ENCODE peak calls at places on chromosomes 1 and 21, in nine cellular contexts. T is iPS-NIHi11, F is fibroblast of the aortic adventitia, S is A549, V is AML-193, J is GM10248, U is fibroblast of pulmonary artery, N is mesothelial cell of epicardium, K is dermis blood vessel endothelial cell. G is an unnamed sample.

GRCh38 chr1:236553370-236553769 is 29.6 kb downstream of the LGALS8 start:
- DNase-seq in T (no peak), F (no peak), S (no peak), V (no peak), J (no peak), U (no peak), N (no peak), K (no peak), G (no peak)

GRCh38 chr1:116794804-116795481 is 40.7 kb downstream of the CD2 start:
- DNase-seq in T (no peak), F (no peak), S (no peak), V (no peak), J (peak; percentile 62), U (no peak), N (no peak), K (no peak), G (peak; percentile 81)

GRCh38 chr1:37448691-37449417 is 25.5 kb upstream of the ZC3H12A start:
- DNase-seq in T (no peak), F (no peak), S (no peak), V (no peak), J (no peak), U (peak; percentile 10), N (no peak), K (no peak), G (peak; percentile 28)

GRCh38 chr1:177164380-177165068 is at the start of gene ASTN1:
- DNase-seq in T (peak; percentile 78), F (no peak), S (no peak), V (no peak), J (no peak), U (no peak), N (no peak), K (no peak), G (no peak)

GRCh38 chr1:83985048-83985447 is 13.9 kb downstream of the TTLL7 start:
- DNase-seq in T (no peak), F (no peak), S (no peak), V (no peak), J (no peak), U (no peak), N (no peak), K (no peak), G (no peak)

GRCh38 chr1:214123061-214123784 is 135.4 kb downstream of the PROX1 start:
- DNase-seq in T (peak; percentile 79), F (peak; percentile 72), S (peak; percentile 72), V (peak; percentile 18), J (peak; percentile 60), U (peak; percentile 78), N (no peak), K (peak; percentile 85), G (peak; percentile 49)

GRCh38 chr1:85048296-85049064 is at the start of gene MCOLN3:
- DNase-seq in T (peak; percentile 68), F (no peak), S (peak; percentile 26), V (no peak), J (peak; percentile 66), U (no peak), N (peak; percentile 31), K (no peak), G (no peak)

GRCh38 chr1:237736372-237737029 is 154.2 kb downstream of the ZP4 start:
- DNase-seq in T (peak; percentile 35), F (no peak), S (peak; percentile 13), V (peak; percentile 8), J (no peak), U (peak; percentile 4), N (no peak), K (no peak), G (peak; percentile 1)

GRCh38 chr21:42125571-42126544 is 54.7 kb downstream of the UMODL1 start:
- DNase-seq in T (peak; percentile 59), F (peak; percentile 33), S (peak; percentile 27), V (no peak), J (no peak), U (peak; percentile 43), N (no peak), K (no peak), G (peak; percentile 78)

GRCh38 chr1:14913475-14914155 is 239.9 kb upstream of the TMEM51 start:
- DNase-seq in T (no peak), F (no peak), S (no peak), V (no peak), J (peak; percentile 34), U (no peak), N (no peak), K (no peak), G (peak; percentile 9)

GRCh38 chr1:211713231-211713630 is 37.8 kb upstream of the NEK2 start:
- DNase-seq in T (no peak), F (no peak), S (no peak), V (no peak), J (no peak), U (no peak), N (no peak), K (no peak), G (no peak)

GRCh38 chr1:173475564-173476196 is 1.5 kb upstream of the PRDX6 start:
- DNase-seq in T (no peak), F (peak; percentile 75), S (no peak), V (no peak), J (no peak), U (peak; percentile 71), N (no peak), K (peak; percentile 36), G (peak; percentile 19)

GRCh38 chr1:54273092-54273836 is 73.3 kb downstream of the MRPL37 start:
- DNase-seq in T (peak; percentile 63), F (peak; percentile 91), S (no peak), V (no peak), J (no peak), U (peak; percentile 72), N (no peak), K (peak; percentile 73), G (no peak)

GRCh38 chr21:37532868-37533780 is 166.6 kb downstream of the DYRK1A start:
- DNase-seq in T (peak; percentile 58), F (peak; percentile 15), S (peak; percentile 35), V (no peak), J (peak; percentile 42), U (peak; percentile 18), N (no peak), K (no peak), G (peak; percentile 78)

GRCh38 chr1:8335246-8335645 is 17.3 kb downstream of the SLC45A1 start:
- DNase-seq in T (no peak), F (no peak), S (no peak), V (no peak), J (no peak), U (no peak), N (no peak), K (no peak), G (no peak)

GRCh38 chr21:42559326-42559725 is 45.7 kb downstream of the SLC37A1 start:
- DNase-seq in T (no peak), F (no peak), S (no peak), V (no peak), J (no peak), U (no peak), N (no peak), K (no peak), G (no peak)

GRCh38 chr1:53084589-53084971 is 22.6 kb downstream of the PODN start:
- DNase-seq in T (no peak), F (no peak), S (no peak), V (no peak), J (no peak), U (no peak), N (no peak), K (no peak), G (no peak)

GRCh38 chr1:119462964-119463363 is 44.0 kb upstream of the HSD3B1 start:
- DNase-seq in T (no peak), F (no peak), S (no peak), V (no peak), J (no peak), U (no peak), N (no peak), K (no peak), G (no peak)

GRCh38 chr1:79197421-79197820 is 190.9 kb upstream of the ADGRL4 start:
- DNase-seq in T (peak; percentile 5), F (peak; percentile 49), S (peak; percentile 47), V (no peak), J (no peak), U (peak; percentile 72), N (no peak), K (peak; percentile 80), G (peak; percentile 1)

GRCh38 chr1:205534444-205534985 is 30.0 kb downstream of the CDK18 start:
- DNase-seq in T (no peak), F (no peak), S (no peak), V (no peak), J (no peak), U (no peak), N (no peak), K (no peak), G (no peak)

GRCh38 chr1:44300882-44301281 is 54.2 kb downstream of the ERI3 start:
- DNase-seq in T (no peak), F (no peak), S (no peak), V (no peak), J (no peak), U (no peak), N (no peak), K (no peak), G (no peak)

GRCh38 chr21:35441868-35442582 is 392.9 kb upstream of the RUNX1 start:
- DNase-seq in T (no peak), F (no peak), S (no peak), V (no peak), J (no peak), U (no peak), N (no peak), K (no peak), G (no peak)